ENCODE peak calls at places on chromosomes 7 and 10, in five cellular contexts. W is brain microvascular endothelial cell; J is A549; G is CD4-positive, alpha-beta memory T cell; L is left ventricle myocardium inferior. V is an unnamed sample.

GRCh38 chr10:70674560-70675495 is 2.5 kb downstream of the ADAMTS14 start:
- DNase-seq in W (no peak), J (no peak), G (no peak), L (no peak), V (no peak)

GRCh38 chr10:110502072-110502845 is 4.6 kb downstream of the DUSP5 start:
- DNase-seq in W (no peak), J (no peak), G (no peak), L (no peak), V (no peak)

GRCh38 chr10:14971867-14972448 is 12.8 kb downstream of the MEIG1 start:
- DNase-seq in W (no peak), J (no peak), G (peak), L (no peak), V (peak)

GRCh38 chr10:124336186-124336585 is 82.5 kb downstream of the OAT start:
- DNase-seq in W (peak), J (no peak), G (no peak), L (no peak), V (no peak)

GRCh38 chr10:6134099-6134880 is 45.5 kb downstream of the RBM17 start:
- DNase-seq in W (no peak), J (no peak), G (no peak), L (no peak), V (no peak)

GRCh38 chr7:31047747-31048146 is 4.4 kb upstream of the ADCYAP1R1 start:
- DNase-seq in W (no peak), J (no peak), G (no peak), L (no peak), V (no peak)

GRCh38 chr10:11678074-11678793 is 63.9 kb upstream of the ECHDC3 start:
- DNase-seq in W (peak), J (no peak), G (no peak), L (no peak), V (peak)

GRCh38 chr7:124032369-124033092 is at the start of gene TMEM229A:
- DNase-seq in W (peak), J (peak), G (no peak), L (peak), V (no peak)

GRCh38 chr10:132175401-132175800 is 11.3 kb upstream of the DPYSL4 start:
- DNase-seq in W (no peak), J (no peak), G (no peak), L (no peak), V (no peak)

GRCh38 chr10:70828923-70829322 is 13.2 kb downstream of the SGPL1 start:
- DNase-seq in W (no peak), J (no peak), G (no peak), L (no peak), V (no peak)

GRCh38 chr10:62582804-62583208 is 208.6 kb downstream of the ZNF365 start:
- DNase-seq in W (peak), J (no peak), G (no peak), L (peak), V (no peak)

GRCh38 chr10:3782456-3783312 is 2.3 kb downstream of the KLF6 start:
- DNase-seq in W (peak), J (no peak), G (peak), L (peak), V (peak)

GRCh38 chr10:49500420-49500819 is 38.5 kb downstream of the ERCC6 start:
- DNase-seq in W (no peak), J (no peak), G (no peak), L (no peak), V (no peak)

GRCh38 chr10:68086011-68086410 is 10.9 kb upstream of the HERC4 start:
- DNase-seq in W (no peak), J (no peak), G (no peak), L (no peak), V (no peak)

GRCh38 chr7:32616625-32617024 is 121.3 kb downstream of the AVL9 start:
- DNase-seq in W (peak), J (peak), G (no peak), L (peak), V (no peak)

GRCh38 chr10:22657566-22658190 is 56.7 kb downstream of the PIP4K2A start:
- DNase-seq in W (peak), J (no peak), G (no peak), L (no peak), V (no peak)

DNA sequence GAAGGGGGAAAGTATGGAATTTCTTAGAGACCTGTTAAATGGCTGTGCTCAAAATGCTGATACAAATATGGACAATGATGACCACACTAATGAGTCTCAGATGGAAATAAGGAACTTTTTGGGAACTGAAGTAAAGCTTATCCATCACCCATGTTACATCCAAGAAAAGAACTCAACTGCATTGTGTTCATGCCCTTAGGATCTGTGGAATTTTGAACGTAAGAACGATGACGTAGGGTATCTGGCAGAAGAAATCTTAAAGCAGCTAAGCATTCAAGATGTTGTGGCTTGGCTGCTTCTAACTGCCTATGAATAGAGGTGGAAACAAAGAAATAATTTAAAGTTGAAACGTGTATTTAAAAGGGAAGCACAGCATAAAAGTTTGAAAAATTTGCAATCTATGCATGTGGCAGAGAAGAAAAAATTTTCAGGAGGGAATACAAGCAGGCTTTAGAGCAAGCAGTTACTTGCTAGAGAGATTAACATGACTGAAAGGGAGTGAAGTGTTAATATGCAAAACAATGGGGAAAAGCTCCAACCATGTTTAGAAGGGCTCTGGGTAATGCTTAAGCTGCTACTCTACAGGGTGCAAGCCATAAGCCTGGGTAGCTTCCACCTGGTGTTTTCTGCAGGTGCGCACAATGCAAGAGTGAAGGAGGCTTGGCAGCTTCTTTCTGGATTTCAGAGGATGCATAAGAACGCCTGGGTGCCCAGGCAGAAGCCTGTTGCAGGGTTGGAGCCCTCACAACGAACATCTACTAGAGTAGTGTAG is 499.7 kb upstream of the SEMA3D start:
- DNase-seq in W (no peak), J (no peak), G (no peak), L (no peak), V (no peak)
- H3K4me3 ChIP-seq in W (no peak), J (no peak), G (no peak), L (no peak), V (no peak)

GRCh38 chr7:76281006-76281705 is 21.3 kb upstream of the HSPB1 start:
- DNase-seq in W (no peak), J (no peak), G (no peak), L (no peak), V (no peak)
- H3K4me3 ChIP-seq in W (peak), J (peak), G (no peak), L (peak), V (no peak)

GRCh38 chr7:130958846-130959245 is 224.8 kb upstream of the KLF14 start:
- DNase-seq in W (no peak), J (no peak), G (no peak), L (no peak), V (no peak)
- H3K4me3 ChIP-seq in W (no peak), J (peak), G (peak), L (no peak), V (peak)

DNA sequence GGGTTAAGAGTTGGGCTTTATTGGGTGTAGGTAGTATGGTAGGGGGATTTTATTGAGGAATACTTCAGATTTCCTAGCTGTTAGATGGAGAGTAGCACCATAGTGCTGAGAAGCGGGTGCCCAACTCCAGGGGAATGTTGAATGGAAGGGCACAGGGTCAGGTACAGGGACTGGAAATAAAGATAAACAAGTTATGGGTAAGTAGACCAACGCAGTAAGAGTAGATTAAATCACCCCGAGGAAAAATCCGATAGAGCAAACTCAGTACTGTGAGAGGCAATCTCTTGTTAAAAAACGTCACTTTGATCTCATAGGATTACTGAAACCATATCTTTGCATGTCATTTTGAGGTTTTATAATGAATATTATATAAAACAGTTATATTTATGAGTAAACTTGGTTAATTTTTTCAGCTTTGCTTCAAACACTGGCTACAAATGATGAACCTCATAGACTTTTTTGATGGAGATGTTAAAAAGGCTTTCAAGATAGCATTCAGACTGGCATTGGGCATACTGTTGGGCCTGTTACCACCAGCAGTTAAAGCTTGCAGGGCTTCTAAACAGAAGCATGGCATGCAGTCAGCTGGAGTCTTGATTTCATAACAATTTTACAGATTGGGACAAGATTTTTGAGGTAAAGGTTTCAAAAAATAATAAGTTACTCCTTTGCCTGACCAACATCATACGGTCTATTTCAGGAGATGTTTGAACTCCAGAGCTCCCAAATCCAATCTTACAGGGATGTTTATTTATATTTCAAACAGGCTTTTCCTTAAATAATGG is 7.1 kb downstream of the AHR start:
- DNase-seq in W (no peak), J (no peak), G (no peak), L (no peak), V (no peak)
- H3K4me3 ChIP-seq in W (no peak), J (no peak), G (peak), L (peak), V (no peak)